ENCODE peak calls at places on chromosomes 3 and 15, in seven cellular contexts. F is midbrain; K is A549; M is posterior vena cava; W is CD14-positive monocyte; R is neural crest cell; H is activated naive CD4-positive, alpha-beta T cell. G is an unnamed sample.

GRCh38 chr15:64809649-64810498 is 15.6 kb downstream of the PIF1 start:
- DNase-seq in F (peak; percentile 82), K (peak; percentile 98), M (peak; percentile 94), W (peak; percentile 55), R (peak; percentile 92), H (peak; percentile 24), G (peak; percentile 86)

GRCh38 chr3:169256791-169257522 is 406.6 kb downstream of the MECOM start:
- DNase-seq in F (no peak), K (no peak), M (no peak), W (no peak), R (no peak), H (no peak), G (peak; percentile 43)

GRCh38 chr3:133494469-133494868 is 79.0 kb upstream of the CDV3 start:
- DNase-seq in F (no peak), K (peak; percentile 28), M (no peak), W (no peak), R (peak; percentile 29), H (no peak), G (peak; percentile 30)

GRCh38 chr15:63056843-63057242 is 14.3 kb downstream of the TPM1 start:
- DNase-seq in F (peak; percentile 6), K (no peak), M (no peak), W (no peak), R (no peak), H (no peak), G (peak; percentile 54)

GRCh38 chr15:70998319-70998718 is 105.7 kb downstream of the LRRC49 start:
- DNase-seq in F (no peak), K (no peak), M (no peak), W (no peak), R (no peak), H (no peak), G (no peak)

GRCh38 chr3:71547254-71548198 is 36.0 kb downstream of the FOXP1 start:
- DNase-seq in F (no peak), K (no peak), M (no peak), W (peak; percentile 57), R (no peak), H (no peak), G (peak; percentile 17)

GRCh38 chr3:53161820-53162671 is 1.0 kb downstream of the PRKCD start:
- DNase-seq in F (no peak), K (peak; percentile 33), M (no peak), W (peak; percentile 89), R (peak; percentile 23), H (no peak), G (peak; percentile 65)

GRCh38 chr3:177102526-177102925 is 94.8 kb downstream of the TBL1XR1 start:
- DNase-seq in F (no peak), K (no peak), M (no peak), W (no peak), R (no peak), H (no peak), G (peak; percentile 14)

GRCh38 chr3:161927131-161927530 is 430.5 kb downstream of the OTOL1 start:
- DNase-seq in F (no peak), K (no peak), M (no peak), W (no peak), R (no peak), H (no peak), G (no peak)

GRCh38 chr3:24133942-24134341 is 188.9 kb downstream of the NR1D2 start:
- DNase-seq in F (no peak), K (no peak), M (no peak), W (no peak), R (no peak), H (no peak), G (no peak)

GRCh38 chr3:132593950-132594328 is 3.1 kb upstream of the ACKR4 start:
- DNase-seq in F (no peak), K (no peak), M (no peak), W (no peak), R (no peak), H (no peak), G (peak; percentile 88)

GRCh38 chr3:53162672-53163458 is 1.9 kb downstream of the PRKCD start:
- DNase-seq in F (no peak), K (no peak), M (no peak), W (no peak), R (no peak), H (peak; percentile 3), G (no peak)

GRCh38 chr3:189772584-189772983 is 141.4 kb downstream of the TP63 start:
- DNase-seq in F (no peak), K (no peak), M (no peak), W (no peak), R (no peak), H (no peak), G (peak; percentile 64)

GRCh38 chr15:91530279-91530678 is 323.2 kb upstream of the SLCO3A1 start:
- DNase-seq in F (no peak), K (no peak), M (no peak), W (no peak), R (no peak), H (no peak), G (no peak)

GRCh38 chr3:61493339-61493738 is 68.0 kb upstream of the PTPRG start:
- DNase-seq in F (no peak), K (no peak), M (no peak), W (no peak), R (no peak), H (no peak), G (peak; percentile 2)

GRCh38 chr15:75127186-75127585 is 74.5 kb upstream of the C15orf39 start:
- DNase-seq in F (no peak), K (no peak), M (no peak), W (no peak), R (no peak), H (no peak), G (no peak)

GRCh38 chr15:39188314-39188713 is 392.6 kb upstream of the THBS1 start:
- DNase-seq in F (no peak), K (no peak), M (no peak), W (no peak), R (no peak), H (no peak), G (no peak)

GRCh38 chr15:63169796-63170195 is 12.5 kb upstream of the RPS27L start:
- DNase-seq in F (peak; percentile 34), K (no peak), M (no peak), W (no peak), R (no peak), H (no peak), G (no peak)

GRCh38 chr3:112746675-112747276 is 99.9 kb downstream of the CD200R1L start:
- DNase-seq in F (no peak), K (no peak), M (no peak), W (no peak), R (no peak), H (no peak), G (peak; percentile 75)

GRCh38 chr15:76058714-76059319 is 968 bp upstream of the TMEM266 start:
- DNase-seq in F (peak; percentile 21), K (peak; percentile 50), M (no peak), W (no peak), R (peak; percentile 8), H (no peak), G (peak; percentile 20)

GRCh38 chr3:172189213-172189612 is 149.8 kb downstream of the FNDC3B start:
- DNase-seq in F (no peak), K (no peak), M (no peak), W (no peak), R (no peak), H (no peak), G (no peak)

GRCh38 chr15:62079594-62079993 is 12.8 kb downstream of the C2CD4A start:
- DNase-seq in F (no peak), K (no peak), M (no peak), W (no peak), R (no peak), H (no peak), G (no peak)

GRCh38 chr15:96058103-96058851 is 272.2 kb upstream of the NR2F2 start:
- DNase-seq in F (no peak), K (no peak), M (no peak), W (no peak), R (no peak), H (no peak), G (no peak)

GRCh38 chr3:127844326-127844942 is 22.1 kb upstream of the MGLL start:
- DNase-seq in F (no peak), K (no peak), M (no peak), W (no peak), R (no peak), H (no peak), G (no peak)

GRCh38 chr3:188507244-188507720 is 353.3 kb downstream of the LPP start:
- DNase-seq in F (no peak), K (no peak), M (no peak), W (no peak), R (no peak), H (no peak), G (peak; percentile 85)

GRCh38 chr3:123629747-123630047 is 44.8 kb upstream of the HACD2 start:
- DNase-seq in F (no peak), K (no peak), M (no peak), W (no peak), R (no peak), H (no peak), G (no peak)

GRCh38 chr15:33742807-33743206 is 225.5 kb upstream of the CHRM5 start:
- DNase-seq in F (no peak), K (no peak), M (no peak), W (no peak), R (no peak), H (no peak), G (peak; percentile 56)

GRCh38 chr3:5078151-5078550 is 43.9 kb upstream of the ARL8B start:
- DNase-seq in F (no peak), K (peak; percentile 29), M (no peak), W (no peak), R (no peak), H (no peak), G (no peak)